ENCODE peak calls at places on chromosomes 12 and 14, in nine cellular contexts. T is cardiac fibroblast, C is left lung, Q is A549, N is lower leg skin, A is tibial artery, D is glutamatergic neuron, S is astrocyte of the spinal cord, Z is cardiac muscle cell. R is an unnamed sample.

GRCh38 chr12:108327621-108328371 is 11.3 kb downstream of the CMKLR1 start:
- DNase-seq in T (no peak), C (no peak), Q (no peak), N (no peak), A (no peak), D (no peak), S (no peak), Z (no peak), R (no peak)

GRCh38 chr14:83838221-83838620 is 1691.7 kb upstream of the FLRT2 start:
- DNase-seq in T (no peak), C (no peak), Q (no peak), N (no peak), A (no peak), D (no peak), S (no peak), Z (no peak), R (no peak)

GRCh38 chr12:114673169-114673833 is 10.7 kb downstream of the TBX3 start:
- DNase-seq in T (peak; percentile 68), C (no peak), Q (no peak), N (no peak), A (no peak), D (no peak), S (peak; percentile 89), Z (peak; percentile 85), R (no peak)

GRCh38 chr14:90159147-90159546 is 97.2 kb upstream of the PSMC1 start:
- DNase-seq in T (no peak), C (no peak), Q (no peak), N (no peak), A (no peak), D (no peak), S (no peak), Z (no peak), R (no peak)

GRCh38 chr14:68661226-68662225 is 131.3 kb downstream of the ZFP36L1 start:
- DNase-seq in T (no peak), C (no peak), Q (no peak), N (no peak), A (peak; percentile 39), D (no peak), S (no peak), Z (no peak), R (no peak)

GRCh38 chr12:121404734-121405133 is 4.8 kb downstream of the RNF34 start:
- DNase-seq in T (peak; percentile 17), C (no peak), Q (no peak), N (no peak), A (no peak), D (no peak), S (no peak), Z (peak; percentile 26), R (no peak)

GRCh38 chr12:51980051-51980808 is 26.5 kb upstream of the TAMALIN start:
- DNase-seq in T (peak; percentile 77), C (peak; percentile 85), Q (peak; percentile 92), N (peak; percentile 68), A (no peak), D (peak; percentile 62), S (peak; percentile 60), Z (peak; percentile 84), R (peak; percentile 62)

GRCh38 chr12:106901276-106901675 is 54.4 kb upstream of the TMEM263 start:
- DNase-seq in T (peak; percentile 25), C (no peak), Q (no peak), N (no peak), A (no peak), D (no peak), S (no peak), Z (no peak), R (no peak)

GRCh38 chr14:100673085-100673806 is 53.4 kb upstream of the DLK1 start:
- DNase-seq in T (no peak), C (peak; percentile 84), Q (no peak), N (no peak), A (no peak), D (peak; percentile 81), S (no peak), Z (no peak), R (no peak)

GRCh38 chr14:89912667-89913211 is 41.8 kb downstream of the EFCAB11 start:
- DNase-seq in T (peak; percentile 99), C (no peak), Q (peak; percentile 66), N (peak; percentile 63), A (no peak), D (no peak), S (peak; percentile 96), Z (peak; percentile 96), R (no peak)

GRCh38 chr12:28189774-28190320 is 409 bp upstream of the CCDC91 start:
- DNase-seq in T (no peak), C (no peak), Q (peak; percentile 5), N (no peak), A (no peak), D (no peak), S (no peak), Z (no peak), R (no peak)

GRCh38 chr12:122012184-122012583 is 9.5 kb upstream of the BCL7A start:
- DNase-seq in T (no peak), C (no peak), Q (no peak), N (no peak), A (no peak), D (no peak), S (no peak), Z (no peak), R (no peak)

DNA sequence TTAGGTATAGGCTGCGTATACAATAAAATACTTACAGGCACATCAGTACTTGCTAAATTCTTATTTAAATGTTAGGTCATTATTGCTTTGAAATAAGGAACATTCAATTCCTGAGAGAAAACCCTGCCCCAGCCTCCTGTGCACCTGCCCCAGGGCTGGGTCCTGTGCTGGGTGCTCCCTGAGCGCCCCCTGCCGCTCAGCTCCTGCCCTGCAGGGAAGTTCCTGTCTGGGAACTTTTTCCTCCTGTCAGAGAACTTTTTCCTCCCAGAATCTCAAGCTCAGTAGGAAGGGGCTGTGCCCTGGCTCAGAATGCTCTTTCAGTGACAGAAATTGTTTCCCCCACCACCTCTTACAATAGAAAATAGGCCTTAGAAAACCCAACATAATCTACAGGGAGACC is 751.1 kb downstream of the TMEM121 start:
- DNase-seq in T (no peak), C (no peak), Q (no peak), N (no peak), A (no peak), D (no peak), S (no peak), Z (no peak), R (no peak)
- TF ChIP-seq CTCF in T (no peak), C (peak; percentile 42), Q (peak; percentile 20), N (no peak), A (no peak), D (no peak), S (peak; percentile 1), Z (no peak), R (no peak)

GRCh38 chr12:124385219-124385969 is 90.5 kb downstream of the RFLNA start:
- DNase-seq in T (peak; percentile 88), C (no peak), Q (no peak), N (no peak), A (no peak), D (no peak), S (peak; percentile 90), Z (peak; percentile 68), R (no peak)
- TF ChIP-seq CTCF in T (no peak), C (no peak), Q (no peak), N (no peak), A (no peak), D (no peak), S (no peak), Z (no peak), R (no peak)

DNA sequence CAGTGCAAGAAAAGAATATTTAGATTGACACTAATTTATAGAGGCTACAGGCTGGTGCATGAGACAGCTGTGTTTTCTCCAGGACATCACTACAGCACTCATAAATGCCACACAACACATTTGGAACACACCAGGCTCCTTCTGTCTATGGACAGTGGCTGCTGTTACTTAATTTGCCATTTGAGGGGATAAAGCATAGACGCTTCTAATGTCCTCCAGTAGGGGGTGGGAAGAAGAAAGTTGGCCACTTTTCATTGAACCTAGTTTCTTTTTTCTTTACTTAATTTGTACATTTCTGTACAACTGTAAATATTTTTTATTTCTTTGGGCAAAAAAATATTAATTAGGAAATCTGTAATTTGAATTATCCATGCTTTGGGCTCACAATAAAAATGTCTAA is 12.4 kb upstream of the RTN1 start:
- DNase-seq in T (no peak), C (no peak), Q (no peak), N (no peak), A (no peak), D (no peak), S (no peak), Z (no peak), R (no peak)
- TF ChIP-seq CTCF in T (peak; percentile 37), C (no peak), Q (no peak), N (no peak), A (no peak), D (peak; percentile 65), S (peak; percentile 53), Z (peak; percentile 32), R (peak; percentile 65)

GRCh38 chr12:7019043-7019569 is 830 bp upstream of the LPCAT3 start:
- DNase-seq in T (no peak), C (no peak), Q (no peak), N (no peak), A (no peak), D (no peak), S (no peak), Z (no peak), R (no peak)
- TF ChIP-seq CTCF in T (no peak), C (no peak), Q (no peak), N (no peak), A (no peak), D (peak; percentile 24), S (no peak), Z (no peak), R (peak; percentile 41)

DNA sequence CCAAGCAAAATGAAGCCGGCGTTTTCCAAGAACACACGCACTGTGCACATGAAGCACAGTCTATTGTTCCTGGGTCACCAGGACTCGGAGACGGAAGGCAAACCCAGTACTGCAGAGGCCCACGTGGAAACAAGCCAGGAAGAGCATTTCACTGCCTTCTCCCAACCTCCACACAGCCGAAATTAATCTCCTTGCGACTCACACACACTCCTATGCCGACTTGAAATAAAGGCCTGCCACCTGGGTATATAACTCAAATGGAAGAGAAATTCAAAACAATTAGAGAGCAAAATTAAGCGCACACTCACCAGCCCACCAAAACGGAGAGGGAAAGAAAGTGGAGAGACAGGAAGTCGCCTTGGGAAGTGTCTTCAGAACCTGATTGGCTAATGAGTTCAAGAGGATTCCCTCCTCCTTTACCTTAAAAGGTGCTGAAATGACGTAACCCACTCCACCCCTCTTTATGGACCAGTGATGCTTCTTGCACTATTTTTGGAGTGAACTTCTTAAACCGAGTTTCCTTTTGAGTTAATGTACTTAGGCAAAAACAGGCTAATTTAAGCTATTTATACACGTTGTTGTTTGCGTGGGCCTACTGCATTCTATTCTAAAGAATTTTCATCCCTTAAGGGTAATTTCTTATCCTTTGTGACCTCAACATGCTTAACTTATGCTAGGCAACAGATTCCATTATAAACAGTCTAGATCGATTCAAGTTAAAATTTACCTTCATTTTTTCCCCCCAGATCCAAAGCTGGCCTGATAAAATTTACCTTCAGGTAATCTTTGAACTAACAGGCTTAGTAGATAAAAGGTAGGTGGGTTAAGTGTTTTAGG is at the start of gene CCNB1IP1:
- DNase-seq in T (peak; percentile 92), C (no peak), Q (peak; percentile 95), N (peak; percentile 68), A (peak; percentile 80), D (peak; percentile 35), S (peak; percentile 92), Z (peak; percentile 92), R (peak; percentile 51)
- TF ChIP-seq CTCF in T (no peak), C (no peak), Q (no peak), N (no peak), A (no peak), D (no peak), S (no peak), Z (no peak), R (no peak)

GRCh38 chr12:116141110-116141832 is 136.2 kb downstream of the MED13L start:
- DNase-seq in T (no peak), C (no peak), Q (no peak), N (no peak), A (no peak), D (no peak), S (no peak), Z (peak; percentile 26), R (no peak)
- TF ChIP-seq CTCF in T (no peak), C (no peak), Q (peak; percentile 40), N (no peak), A (no peak), D (no peak), S (peak; percentile 8), Z (no peak), R (no peak)